ENCODE peak calls at places on chromosome X, in seven cellular contexts. One of them, this sample, is unnamed.

GRCh38 chrX:38505583-38505982 is 55.8 kb upstream of the TSPAN7 start:
- DNase-seq in lower lobe of right lung: no peak
- DNase-seq in psoas muscle: no peak
- DNase-seq in central memory CD4-positive, alpha-beta T cell: no peak
- DNase-seq in CD8-positive, alpha-beta T cell: no peak
- DNase-seq in NCI-H774: no peak
- DNase-seq in GM23248: no peak
- DNase-seq in this sample: no peak

GRCh38 chrX:14476169-14476568 is 53.2 kb upstream of the GLRA2 start:
- DNase-seq in lower lobe of right lung: no peak
- DNase-seq in NCI-H774: no peak
- DNase-seq in GM23248: peak
- DNase-seq in CD8-positive, alpha-beta T cell: no peak
- DNase-seq in psoas muscle: no peak
- DNase-seq in central memory CD4-positive, alpha-beta T cell: no peak
- DNase-seq in this sample: no peak

GRCh38 chrX:136176399-136176825 is 29.1 kb downstream of the FHL1 start:
- DNase-seq in CD8-positive, alpha-beta T cell: no peak
- DNase-seq in lower lobe of right lung: no peak
- DNase-seq in central memory CD4-positive, alpha-beta T cell: no peak
- DNase-seq in psoas muscle: no peak
- DNase-seq in NCI-H774: no peak
- DNase-seq in GM23248: peak
- DNase-seq in this sample: no peak

GRCh38 chrX:131072871-131073571 is 14.9 kb downstream of the ARHGAP36 start:
- DNase-seq in GM23248: no peak
- DNase-seq in lower lobe of right lung: no peak
- DNase-seq in psoas muscle: no peak
- DNase-seq in NCI-H774: no peak
- DNase-seq in CD8-positive, alpha-beta T cell: no peak
- DNase-seq in central memory CD4-positive, alpha-beta T cell: no peak
- DNase-seq in this sample: no peak

GRCh38 chrX:32948130-32948529 is 263.2 kb downstream of the DMD start:
- DNase-seq in GM23248: no peak
- DNase-seq in lower lobe of right lung: no peak
- DNase-seq in psoas muscle: no peak
- DNase-seq in NCI-H774: no peak
- DNase-seq in CD8-positive, alpha-beta T cell: no peak
- DNase-seq in central memory CD4-positive, alpha-beta T cell: no peak
- DNase-seq in this sample: no peak

GRCh38 chrX:22105231-22105630 is 73.1 kb downstream of the PHEX start:
- DNase-seq in central memory CD4-positive, alpha-beta T cell: no peak
- DNase-seq in lower lobe of right lung: no peak
- DNase-seq in psoas muscle: no peak
- DNase-seq in NCI-H774: no peak
- DNase-seq in GM23248: peak
- DNase-seq in CD8-positive, alpha-beta T cell: no peak
- DNase-seq in this sample: no peak

GRCh38 chrX:150200820-150201287 is 162.3 kb upstream of the MAMLD1 start:
- DNase-seq in central memory CD4-positive, alpha-beta T cell: no peak
- DNase-seq in lower lobe of right lung: peak
- DNase-seq in GM23248: peak
- DNase-seq in NCI-H774: no peak
- DNase-seq in CD8-positive, alpha-beta T cell: no peak
- DNase-seq in psoas muscle: peak
- DNase-seq in this sample: no peak

GRCh38 chrX:29237972-29238371 is 650.7 kb downstream of the IL1RAPL1 start:
- DNase-seq in central memory CD4-positive, alpha-beta T cell: no peak
- DNase-seq in CD8-positive, alpha-beta T cell: no peak
- DNase-seq in lower lobe of right lung: no peak
- DNase-seq in NCI-H774: peak
- DNase-seq in GM23248: no peak
- DNase-seq in psoas muscle: no peak
- DNase-seq in this sample: no peak

GRCh38 chrX:12741416-12741815 is 49.8 kb upstream of the PRPS2 start:
- DNase-seq in CD8-positive, alpha-beta T cell: no peak
- DNase-seq in lower lobe of right lung: no peak
- DNase-seq in psoas muscle: no peak
- DNase-seq in central memory CD4-positive, alpha-beta T cell: no peak
- DNase-seq in NCI-H774: no peak
- DNase-seq in GM23248: no peak
- DNase-seq in this sample: no peak

GRCh38 chrX:17397074-17397473 is 22.1 kb downstream of the NHS start:
- DNase-seq in NCI-H774: no peak
- DNase-seq in CD8-positive, alpha-beta T cell: no peak
- DNase-seq in central memory CD4-positive, alpha-beta T cell: no peak
- DNase-seq in psoas muscle: no peak
- DNase-seq in lower lobe of right lung: no peak
- DNase-seq in GM23248: peak
- DNase-seq in this sample: no peak

GRCh38 chrX:120090208-120090607 is 12.7 kb upstream of the RHOXF2B start:
- DNase-seq in psoas muscle: no peak
- DNase-seq in CD8-positive, alpha-beta T cell: no peak
- DNase-seq in central memory CD4-positive, alpha-beta T cell: no peak
- DNase-seq in NCI-H774: no peak
- DNase-seq in lower lobe of right lung: no peak
- DNase-seq in GM23248: no peak
- DNase-seq in this sample: no peak

GRCh38 chrX:1463581-1464281 is 11.0 kb upstream of the ASMTL start:
- DNase-seq in NCI-H774: no peak
- DNase-seq in central memory CD4-positive, alpha-beta T cell: no peak
- DNase-seq in psoas muscle: no peak
- DNase-seq in GM23248: no peak
- DNase-seq in lower lobe of right lung: peak
- DNase-seq in CD8-positive, alpha-beta T cell: no peak
- DNase-seq in this sample: no peak

GRCh38 chrX:30957753-30958152 is 68.7 kb upstream of the TAB3 start:
- DNase-seq in CD8-positive, alpha-beta T cell: no peak
- DNase-seq in lower lobe of right lung: no peak
- DNase-seq in central memory CD4-positive, alpha-beta T cell: no peak
- DNase-seq in NCI-H774: no peak
- DNase-seq in GM23248: peak
- DNase-seq in psoas muscle: no peak
- DNase-seq in this sample: no peak

GRCh38 chrX:101595739-101596419 is 21.9 kb downstream of the ARMCX6 start:
- DNase-seq in central memory CD4-positive, alpha-beta T cell: peak
- DNase-seq in GM23248: peak
- DNase-seq in CD8-positive, alpha-beta T cell: no peak
- DNase-seq in lower lobe of right lung: no peak
- DNase-seq in psoas muscle: no peak
- DNase-seq in NCI-H774: peak
- DNase-seq in this sample: peak